ENCODE peak calls at places on chromosome 16, in five cellular contexts. W, M, H, X and B are unnamed samples.

GRCh38 chr16:65624246-65624645 is 502.4 kb upstream of the CDH11 start:
- DNase-seq in H (no peak), M (no peak), X (no peak), W (no peak), B (no peak)

GRCh38 chr16:81497690-81498089 is 53.1 kb downstream of the CMIP start:
- DNase-seq in X (no peak), H (no peak), M (no peak), W (peak; percentile 17), B (peak; percentile 77)

GRCh38 chr16:89841275-89841674 is 13.0 kb downstream of the SPIRE2 start:
- DNase-seq in X (no peak), W (no peak), M (no peak), H (no peak), B (peak; percentile 66)

GRCh38 chr16:19219836-19220235 is 51.8 kb downstream of the SYT17 start:
- DNase-seq in M (no peak), W (no peak), H (no peak), X (no peak), B (no peak)

GRCh38 chr16:626787-627457 is 3.9 kb upstream of the WFIKKN1 start:
- DNase-seq in M (peak; percentile 97), H (no peak), X (peak; percentile 62), W (peak; percentile 74), B (no peak)

GRCh38 chr16:85826686-85827247 is 27.3 kb downstream of the COX4I1 start:
- DNase-seq in M (no peak), W (no peak), X (no peak), H (no peak), B (no peak)

GRCh38 chr16:3022208-3022696 is 1.5 kb downstream of the HCFC1R1 start:
- DNase-seq in H (peak; percentile 94), X (peak; percentile 75), W (peak; percentile 95), M (peak; percentile 95), B (peak; percentile 75)

GRCh38 chr16:27230562-27230991 is 27.3 kb downstream of the KDM8 start:
- DNase-seq in W (no peak), H (no peak), M (no peak), X (no peak), B (no peak)

GRCh38 chr16:71479420-71479819 is 9.7 kb downstream of the ZNF19 start:
- DNase-seq in M (peak; percentile 34), W (no peak), X (no peak), H (no peak), B (no peak)

DNA sequence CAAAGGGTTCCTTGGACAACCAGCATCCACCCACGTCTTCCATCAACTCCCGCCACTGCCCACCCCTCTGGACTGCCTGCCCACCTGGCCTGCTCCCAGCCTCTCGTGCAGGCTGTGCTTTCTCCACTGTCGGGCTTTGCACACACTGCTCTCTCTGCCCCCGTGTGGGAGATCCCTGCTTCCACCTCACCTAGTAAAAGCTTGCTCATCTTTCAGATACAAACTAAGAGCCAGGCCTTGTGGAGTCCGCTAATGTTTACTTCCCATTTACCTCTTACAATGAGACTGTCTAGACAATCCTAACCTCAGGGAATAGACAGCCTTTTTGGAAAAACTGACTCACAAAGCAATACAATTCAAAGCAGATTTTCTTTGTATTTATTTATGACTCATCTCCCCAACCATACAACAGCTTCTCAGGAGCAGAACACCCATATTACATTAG is 67.6 kb downstream of the USP31 start:
- DNase-seq in X (peak; percentile 49), W (no peak), M (peak; percentile 35), H (no peak), B (no peak)
- TF ChIP-seq CTCF in X (no peak), W (no peak), M (no peak), H (no peak), B (no peak)

DNA sequence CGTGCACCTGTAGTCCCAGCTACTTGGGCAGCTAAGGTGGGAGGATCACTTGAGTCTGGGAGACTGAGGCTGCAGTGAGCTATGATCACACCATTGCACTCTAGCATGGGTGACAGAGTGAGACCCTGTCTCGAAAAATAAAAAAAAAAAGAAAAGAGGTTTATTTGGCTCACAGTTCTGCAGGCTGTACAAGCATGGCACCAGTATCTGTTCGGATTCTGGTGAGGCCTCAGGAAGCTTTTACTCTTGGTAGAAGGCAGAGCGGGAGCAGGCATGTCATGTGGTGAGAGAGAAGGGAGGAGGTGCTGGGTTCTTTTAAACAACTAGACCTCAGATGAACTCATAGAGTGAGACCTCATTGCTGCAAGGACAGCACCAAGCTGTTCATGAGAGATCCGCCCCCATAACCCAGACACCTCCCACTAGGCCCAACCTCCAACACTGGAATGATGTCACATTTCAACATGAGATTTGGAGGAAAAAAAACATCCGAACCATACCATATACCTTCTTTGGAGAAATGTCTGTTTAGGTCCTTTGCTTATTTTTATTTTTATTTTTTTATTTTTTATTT is 10.3 kb upstream of the RMI2 start:
- DNase-seq in W (no peak), M (no peak), X (no peak), H (no peak), B (no peak)
- TF ChIP-seq CTCF in W (no peak), M (no peak), X (no peak), H (no peak), B (no peak)

GRCh38 chr16:88611220-88611821 is 27.1 kb upstream of the IL17C start:
- DNase-seq in M (no peak), X (no peak), W (no peak), H (no peak), B (no peak)

GRCh38 chr16:88606146-88606757 is 32.1 kb upstream of the IL17C start:
- DNase-seq in X (no peak), W (no peak), M (no peak), H (no peak), B (no peak)

GRCh38 chr16:88608076-88608475 is 30.3 kb upstream of the IL17C start:
- DNase-seq in W (no peak), X (no peak), M (no peak), H (no peak), B (no peak)

GRCh38 chr16:88613293-88613692 is 25.1 kb upstream of the IL17C start:
- DNase-seq in W (no peak), M (no peak), X (no peak), H (no peak), B (no peak)

DNA sequence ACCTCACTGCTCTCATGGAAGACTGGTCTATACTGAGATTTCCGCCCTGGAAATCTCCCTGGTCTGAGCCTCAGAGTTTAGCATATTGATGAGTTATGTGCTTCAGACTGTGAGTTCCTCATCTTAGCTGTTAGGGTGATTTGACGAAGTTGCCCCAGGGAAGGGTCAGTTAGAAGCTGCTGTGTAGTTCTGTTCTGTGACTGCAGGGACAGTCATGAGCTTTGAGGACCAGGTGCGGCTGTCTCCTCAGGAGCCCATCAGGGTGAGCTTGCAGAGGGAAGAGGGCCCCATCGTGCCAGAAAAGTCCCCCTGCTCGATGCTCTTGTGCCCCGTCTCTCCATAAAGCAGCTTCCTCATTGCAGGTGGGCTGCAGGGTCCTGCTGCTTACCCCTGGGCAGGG is 28.3 kb upstream of the IL17C start:
- DNase-seq in W (no peak), H (no peak), X (no peak), M (no peak), B (no peak)
- TF ChIP-seq CTCF in W (no peak), H (no peak), X (peak; percentile 10), M (peak; percentile 10), B (no peak)

GRCh38 chr16:49776085-49776501 is 79.8 kb downstream of the ZNF423 start:
- DNase-seq in W (peak; percentile 36), H (no peak), X (no peak), M (no peak), B (no peak)
- TF ChIP-seq CTCF in W (no peak), H (no peak), X (no peak), M (no peak), B (no peak)

DNA sequence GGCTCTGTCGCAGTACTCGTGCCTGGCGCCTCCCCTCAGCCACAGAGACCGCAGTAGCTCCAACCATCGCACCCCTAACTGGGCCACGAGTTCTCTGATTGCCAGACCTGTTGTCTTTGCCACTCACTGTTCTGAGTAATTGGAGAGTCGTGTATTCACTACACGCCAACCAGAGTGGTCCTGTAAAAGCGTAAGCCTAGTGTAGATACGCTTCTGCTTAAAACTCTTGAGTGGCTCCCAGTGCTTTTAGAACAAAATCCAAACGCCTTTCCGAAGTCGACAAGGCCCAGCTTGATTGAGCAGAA is 449 bp downstream of the PRMT7 start:
- DNase-seq in W (no peak), H (no peak), M (peak; percentile 39), X (no peak), B (no peak)
- TF ChIP-seq CTCF in W (no peak), H (no peak), M (no peak), X (no peak), B (no peak)

DNA sequence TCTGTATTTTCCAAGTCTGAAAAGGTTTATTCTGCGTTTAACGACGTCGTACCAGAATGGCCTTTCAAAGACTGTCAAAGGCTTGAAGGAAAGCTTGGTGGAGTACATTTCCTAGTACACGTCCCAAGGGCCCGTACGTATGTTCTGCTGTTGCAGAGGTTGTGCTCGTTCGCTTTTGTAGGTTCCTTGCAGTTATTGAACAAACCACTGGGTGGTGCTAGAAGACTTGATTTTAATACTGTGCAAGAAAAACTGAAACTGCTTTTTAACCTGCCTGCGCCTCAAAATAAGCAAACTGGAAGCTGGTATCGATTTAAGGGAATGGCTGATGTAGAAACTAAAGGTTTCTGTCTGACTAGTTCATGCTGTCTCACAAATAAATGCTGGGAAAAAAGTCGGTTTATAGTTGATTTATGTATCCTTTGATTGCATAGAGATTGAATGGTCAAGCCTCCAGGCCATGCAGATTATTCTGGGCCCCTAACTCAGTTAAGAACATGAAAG is 54.6 kb downstream of the USP10 start:
- DNase-seq in W (no peak), M (peak; percentile 93), H (no peak), X (peak; percentile 41), B (peak; percentile 74)
- TF ChIP-seq CTCF in W (peak; percentile 86), M (peak; percentile 83), H (peak; percentile 87), X (peak; percentile 72), B (peak; percentile 65)

GRCh38 chr16:31132979-31133599 is 2.4 kb downstream of the PRSS8 start:
- DNase-seq in W (no peak), M (no peak), X (no peak), H (no peak), B (no peak)

GRCh38 chr16:31135535-31136286 is at the start of gene PRSS8:
- DNase-seq in W (no peak), X (no peak), M (no peak), H (peak; percentile 95), B (no peak)

GRCh38 chr16:31134091-31134571 is 1.4 kb downstream of the PRSS8 start:
- DNase-seq in X (no peak), M (peak; percentile 24), H (no peak), W (no peak), B (no peak)

GRCh38 chr16:31136287-31136662 is 748 bp upstream of the PRSS8 start:
- DNase-seq in W (no peak), H (no peak), X (no peak), M (no peak), B (no peak)

GRCh38 chr16:31134625-31135534 is 647 bp downstream of the PRSS8 start:
- DNase-seq in W (no peak), H (peak; percentile 88), M (no peak), X (no peak), B (no peak)
- TF ChIP-seq CTCF in W (no peak), H (no peak), M (no peak), X (no peak), B (no peak)